ENCODE peak calls at places on chromosomes 2 and 18, in four cellular contexts. One of them, this sample, is unnamed.

GRCh38 chr18:46334200-46334553 is 230.0 kb downstream of the HAUS1 start:
- DNase-seq in lower leg skin: no peak
- DNase-seq in astrocyte of the spinal cord: no peak
- DNase-seq in pancreas: no peak
- DNase-seq in this sample: no peak

GRCh38 chr2:145846986-145847385 is 1327.1 kb upstream of the ZEB2 start:
- DNase-seq in pancreas: no peak
- DNase-seq in lower leg skin: no peak
- DNase-seq in astrocyte of the spinal cord: peak
- DNase-seq in this sample: no peak

GRCh38 chr2:3627500-3628100 is 30.4 kb upstream of the ALLC start:
- DNase-seq in pancreas: no peak
- DNase-seq in astrocyte of the spinal cord: no peak
- DNase-seq in lower leg skin: no peak
- DNase-seq in this sample: no peak

GRCh38 chr2:148876589-148877402 is 1.8 kb downstream of the KIF5C start:
- DNase-seq in pancreas: peak
- DNase-seq in lower leg skin: no peak
- DNase-seq in astrocyte of the spinal cord: no peak
- DNase-seq in this sample: peak

GRCh38 chr2:201698588-201699226 is at the start of gene MPP4:
- DNase-seq in pancreas: no peak
- DNase-seq in astrocyte of the spinal cord: peak
- DNase-seq in lower leg skin: no peak
- DNase-seq in this sample: no peak

GRCh38 chr2:181036848-181037603 is 56.6 kb downstream of the UBE2E3 start:
- DNase-seq in astrocyte of the spinal cord: peak
- DNase-seq in pancreas: no peak
- DNase-seq in lower leg skin: no peak
- DNase-seq in this sample: no peak

GRCh38 chr2:206084870-206085741 is 868 bp downstream of the INO80D start:
- DNase-seq in astrocyte of the spinal cord: peak
- DNase-seq in lower leg skin: peak
- DNase-seq in pancreas: peak
- DNase-seq in this sample: peak

GRCh38 chr2:55033076-55033742 is 17.0 kb downstream of the RTN4 start:
- DNase-seq in astrocyte of the spinal cord: no peak
- DNase-seq in lower leg skin: no peak
- DNase-seq in pancreas: no peak
- DNase-seq in this sample: no peak

GRCh38 chr2:213545964-213546363 is 261.7 kb downstream of the SPAG16 start:
- DNase-seq in pancreas: no peak
- DNase-seq in lower leg skin: no peak
- DNase-seq in astrocyte of the spinal cord: no peak
- DNase-seq in this sample: no peak

GRCh38 chr2:125167820-125168219 is 1142.7 kb downstream of the CNTNAP5 start:
- DNase-seq in astrocyte of the spinal cord: peak
- DNase-seq in pancreas: no peak
- DNase-seq in lower leg skin: no peak
- DNase-seq in this sample: no peak

GRCh38 chr2:179107179-179107541 is 57.2 kb upstream of the CCDC141 start:
- DNase-seq in lower leg skin: no peak
- DNase-seq in pancreas: no peak
- DNase-seq in astrocyte of the spinal cord: no peak
- DNase-seq in this sample: no peak

GRCh38 chr2:174972924-174973323 is 32.3 kb downstream of the CHN1 start:
- DNase-seq in astrocyte of the spinal cord: peak
- DNase-seq in pancreas: no peak
- DNase-seq in lower leg skin: no peak
- DNase-seq in this sample: no peak

GRCh38 chr2:27689424-27689823 is 25.7 kb downstream of the SLC4A1AP start:
- DNase-seq in astrocyte of the spinal cord: no peak
- DNase-seq in pancreas: no peak
- DNase-seq in lower leg skin: no peak
- DNase-seq in this sample: no peak

GRCh38 chr2:130819915-130820861 is 16.5 kb upstream of the ARHGEF4 start:
- DNase-seq in lower leg skin: no peak
- DNase-seq in pancreas: no peak
- DNase-seq in astrocyte of the spinal cord: peak
- DNase-seq in this sample: peak

GRCh38 chr2:102063948-102064678 is 72.4 kb downstream of the IL1R2 start:
- DNase-seq in astrocyte of the spinal cord: peak
- DNase-seq in lower leg skin: peak
- DNase-seq in pancreas: peak
- DNase-seq in this sample: peak

GRCh38 chr2:96967964-96968363 is 18.4 kb downstream of the FAM178B start:
- DNase-seq in lower leg skin: no peak
- DNase-seq in astrocyte of the spinal cord: no peak
- DNase-seq in pancreas: no peak
- DNase-seq in this sample: no peak

GRCh38 chr2:158187908-158188307 is 86.2 kb downstream of the UPP2 start:
- DNase-seq in pancreas: no peak
- DNase-seq in lower leg skin: no peak
- DNase-seq in astrocyte of the spinal cord: no peak
- DNase-seq in this sample: no peak

GRCh38 chr2:48043746-48044145 is 137.4 kb upstream of the FBXO11 start:
- DNase-seq in astrocyte of the spinal cord: no peak
- DNase-seq in pancreas: no peak
- DNase-seq in lower leg skin: no peak
- DNase-seq in this sample: no peak

GRCh38 chr2:64839844-64840243 is 149.4 kb upstream of the SLC1A4 start:
- DNase-seq in pancreas: no peak
- DNase-seq in astrocyte of the spinal cord: no peak
- DNase-seq in lower leg skin: no peak
- DNase-seq in this sample: peak

GRCh38 chr2:234821946-234822470 is 129.8 kb upstream of the SH3BP4 start:
- DNase-seq in pancreas: no peak
- DNase-seq in lower leg skin: no peak
- DNase-seq in astrocyte of the spinal cord: no peak
- DNase-seq in this sample: no peak

GRCh38 chr2:231018184-231018583 is 19.1 kb upstream of the C2orf72 start:
- DNase-seq in astrocyte of the spinal cord: no peak
- DNase-seq in lower leg skin: no peak
- DNase-seq in pancreas: no peak
- DNase-seq in this sample: no peak

GRCh38 chr2:203016716-203017115 is 2.0 kb downstream of the NBEAL1 start:
- DNase-seq in lower leg skin: no peak
- DNase-seq in pancreas: no peak
- DNase-seq in astrocyte of the spinal cord: no peak
- DNase-seq in this sample: no peak

GRCh38 chr2:32865399-32866068 is 81.2 kb upstream of the LTBP1 start:
- DNase-seq in pancreas: no peak
- DNase-seq in astrocyte of the spinal cord: peak
- DNase-seq in lower leg skin: no peak
- DNase-seq in this sample: no peak

GRCh38 chr2:229401126-229401865 is 130.2 kb upstream of the PID1 start:
- DNase-seq in lower leg skin: no peak
- DNase-seq in pancreas: no peak
- DNase-seq in astrocyte of the spinal cord: no peak
- DNase-seq in this sample: no peak

GRCh38 chr2:229887441-229887840 is 34.4 kb downstream of the TRIP12 start:
- DNase-seq in pancreas: no peak
- DNase-seq in astrocyte of the spinal cord: no peak
- DNase-seq in lower leg skin: no peak
- DNase-seq in this sample: no peak

GRCh38 chr2:4020153-4020552 is 316.8 kb downstream of the DCDC2C start:
- DNase-seq in lower leg skin: no peak
- DNase-seq in pancreas: no peak
- DNase-seq in astrocyte of the spinal cord: no peak
- DNase-seq in this sample: no peak

GRCh38 chr2:115294999-115295398 is 852.6 kb downstream of the DPP10 start:
- DNase-seq in pancreas: no peak
- DNase-seq in astrocyte of the spinal cord: no peak
- DNase-seq in lower leg skin: no peak
- DNase-seq in this sample: no peak

GRCh38 chr2:162153608-162154224 is 1.7 kb upstream of the GCG start:
- DNase-seq in lower leg skin: peak
- DNase-seq in astrocyte of the spinal cord: peak
- DNase-seq in pancreas: peak
- DNase-seq in this sample: peak

GRCh38 chr2:120465989-120466703 is 120.2 kb downstream of the INHBB start:
- DNase-seq in astrocyte of the spinal cord: no peak
- DNase-seq in pancreas: no peak
- DNase-seq in lower leg skin: no peak
- DNase-seq in this sample: no peak
- TF ChIP-seq CTCF in astrocyte of the spinal cord: no peak
- TF ChIP-seq CTCF in pancreas: no peak
- TF ChIP-seq CTCF in lower leg skin: peak
- TF ChIP-seq CTCF in this sample: no peak

DNA sequence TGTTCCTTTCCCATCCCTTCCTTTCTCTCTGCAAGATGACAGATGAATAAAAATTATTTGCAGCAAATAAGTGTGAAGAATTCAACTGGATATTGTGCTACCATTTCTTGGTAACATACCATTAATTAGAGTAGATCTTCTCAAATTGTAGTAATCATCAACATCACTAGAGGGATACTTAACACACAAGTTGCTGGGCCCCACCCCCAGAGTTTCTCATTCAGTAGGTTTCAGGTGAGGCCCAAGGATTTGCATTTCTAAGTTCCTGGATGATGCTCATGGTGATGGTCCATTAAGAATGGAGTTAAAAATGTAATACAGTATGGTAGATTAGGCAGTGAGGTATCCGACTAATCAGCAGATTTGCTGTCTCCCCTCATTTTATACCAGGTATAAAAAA is 594.0 kb downstream of the ERBB4 start:
- DNase-seq in astrocyte of the spinal cord: no peak
- DNase-seq in pancreas: no peak
- DNase-seq in lower leg skin: no peak
- DNase-seq in this sample: no peak
- TF ChIP-seq CTCF in astrocyte of the spinal cord: no peak
- TF ChIP-seq CTCF in pancreas: no peak
- TF ChIP-seq CTCF in lower leg skin: no peak
- TF ChIP-seq CTCF in this sample: no peak

GRCh38 chr2:238774980-238775509 is 72.8 kb upstream of the TWIST2 start:
- DNase-seq in astrocyte of the spinal cord: no peak
- DNase-seq in pancreas: no peak
- DNase-seq in lower leg skin: no peak
- DNase-seq in this sample: no peak

GRCh38 chr2:238773472-238773871 is 74.4 kb upstream of the TWIST2 start:
- DNase-seq in astrocyte of the spinal cord: no peak
- DNase-seq in pancreas: no peak
- DNase-seq in lower leg skin: no peak
- DNase-seq in this sample: no peak

GRCh38 chr2:238772635-238773297 is 75.1 kb upstream of the TWIST2 start:
- DNase-seq in pancreas: no peak
- DNase-seq in lower leg skin: no peak
- DNase-seq in astrocyte of the spinal cord: no peak
- DNase-seq in this sample: no peak

GRCh38 chr2:238771639-238772038 is 76.2 kb upstream of the TWIST2 start:
- DNase-seq in pancreas: no peak
- DNase-seq in astrocyte of the spinal cord: no peak
- DNase-seq in lower leg skin: no peak
- DNase-seq in this sample: no peak

GRCh38 chr2:238771193-238771592 is 76.7 kb upstream of the TWIST2 start:
- DNase-seq in pancreas: no peak
- DNase-seq in lower leg skin: no peak
- DNase-seq in astrocyte of the spinal cord: peak
- DNase-seq in this sample: no peak
- TF ChIP-seq CTCF in pancreas: no peak
- TF ChIP-seq CTCF in lower leg skin: no peak
- TF ChIP-seq CTCF in astrocyte of the spinal cord: peak
- TF ChIP-seq CTCF in this sample: no peak

DNA sequence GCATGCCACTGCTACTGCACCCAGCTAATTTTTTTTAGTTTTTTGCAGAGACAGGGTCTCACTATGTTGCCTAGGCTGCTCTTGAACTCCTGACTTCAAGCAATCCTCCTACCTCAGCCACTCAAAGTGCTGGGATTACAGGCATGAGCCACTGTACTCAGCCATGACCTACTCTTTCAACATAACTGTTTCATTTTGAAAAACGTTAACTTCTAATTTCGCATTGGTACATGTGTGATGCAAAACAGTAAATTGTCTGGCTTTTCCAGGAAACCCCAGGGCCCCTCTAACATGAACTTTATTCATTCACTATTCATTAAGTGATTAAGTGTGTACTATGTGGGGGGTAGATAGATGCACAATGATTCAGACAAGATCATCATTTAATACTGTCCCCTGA is 365.0 kb downstream of the SS18 start:
- DNase-seq in pancreas: no peak
- DNase-seq in astrocyte of the spinal cord: no peak
- DNase-seq in lower leg skin: no peak
- DNase-seq in this sample: no peak
- TF ChIP-seq CTCF in pancreas: no peak
- TF ChIP-seq CTCF in astrocyte of the spinal cord: no peak
- TF ChIP-seq CTCF in lower leg skin: no peak
- TF ChIP-seq CTCF in this sample: no peak

GRCh38 chr2:71609441-71609840 is 156.1 kb downstream of the DYSF start:
- DNase-seq in astrocyte of the spinal cord: no peak
- DNase-seq in pancreas: no peak
- DNase-seq in lower leg skin: peak
- DNase-seq in this sample: no peak

GRCh38 chr2:71611247-71611646 is 157.9 kb downstream of the DYSF start:
- DNase-seq in pancreas: peak
- DNase-seq in lower leg skin: peak
- DNase-seq in astrocyte of the spinal cord: no peak
- DNase-seq in this sample: no peak

GRCh38 chr2:71609029-71609428 is 155.7 kb downstream of the DYSF start:
- DNase-seq in lower leg skin: peak
- DNase-seq in astrocyte of the spinal cord: no peak
- DNase-seq in pancreas: no peak
- DNase-seq in this sample: no peak

GRCh38 chr2:71610671-71611070 is 157.3 kb downstream of the DYSF start:
- DNase-seq in lower leg skin: no peak
- DNase-seq in pancreas: peak
- DNase-seq in astrocyte of the spinal cord: no peak
- DNase-seq in this sample: no peak

GRCh38 chr2:71609958-71610357 is 156.6 kb downstream of the DYSF start:
- DNase-seq in pancreas: no peak
- DNase-seq in astrocyte of the spinal cord: peak
- DNase-seq in lower leg skin: peak
- DNase-seq in this sample: no peak
- TF ChIP-seq CTCF in pancreas: peak
- TF ChIP-seq CTCF in astrocyte of the spinal cord: peak
- TF ChIP-seq CTCF in lower leg skin: no peak
- TF ChIP-seq CTCF in this sample: peak

GRCh38 chr2:133953524-133953923 is 300.3 kb upstream of the MGAT5 start:
- DNase-seq in lower leg skin: no peak
- DNase-seq in astrocyte of the spinal cord: no peak
- DNase-seq in pancreas: no peak
- DNase-seq in this sample: no peak

GRCh38 chr2:133956434-133956935 is 297.4 kb upstream of the MGAT5 start:
- DNase-seq in astrocyte of the spinal cord: no peak
- DNase-seq in pancreas: no peak
- DNase-seq in lower leg skin: no peak
- DNase-seq in this sample: no peak

GRCh38 chr2:133952896-133953295 is 301.0 kb upstream of the MGAT5 start:
- DNase-seq in lower leg skin: no peak
- DNase-seq in pancreas: no peak
- DNase-seq in astrocyte of the spinal cord: no peak
- DNase-seq in this sample: no peak

GRCh38 chr2:133954636-133955035 is 299.2 kb upstream of the MGAT5 start:
- DNase-seq in pancreas: no peak
- DNase-seq in astrocyte of the spinal cord: no peak
- DNase-seq in lower leg skin: no peak
- DNase-seq in this sample: no peak

GRCh38 chr2:133955174-133955573 is 298.7 kb upstream of the MGAT5 start:
- DNase-seq in lower leg skin: no peak
- DNase-seq in astrocyte of the spinal cord: no peak
- DNase-seq in pancreas: no peak
- DNase-seq in this sample: peak
- TF ChIP-seq CTCF in lower leg skin: no peak
- TF ChIP-seq CTCF in astrocyte of the spinal cord: no peak
- TF ChIP-seq CTCF in pancreas: no peak
- TF ChIP-seq CTCF in this sample: no peak

This sample was measured in thyroid gland.